ENCODE peak calls at places on chromosomes 11 and 22, in nine cellular contexts. One of them, this sample, is unnamed.

GRCh38 chr11:77561257-77561656 is 28.5 kb upstream of the AQP11 start:
- DNase-seq in mammary epithelial cell: no peak
- DNase-seq in upper lobe of right lung: no peak
- DNase-seq in endodermal cell: no peak
- DNase-seq in cardiac muscle cell: no peak
- DNase-seq in adrenal gland: no peak
- DNase-seq in transverse colon: no peak
- DNase-seq in fibroblast of lung: no peak
- DNase-seq in tibial nerve: no peak
- DNase-seq in this sample: no peak

GRCh38 chr11:110000045-110000502 is 93.1 kb upstream of the ZC3H12C start:
- DNase-seq in mammary epithelial cell: peak; percentile 73
- DNase-seq in upper lobe of right lung: no peak
- DNase-seq in endodermal cell: no peak
- DNase-seq in cardiac muscle cell: peak; percentile 14
- DNase-seq in adrenal gland: no peak
- DNase-seq in transverse colon: no peak
- DNase-seq in fibroblast of lung: peak; percentile 98
- DNase-seq in tibial nerve: no peak
- DNase-seq in this sample: no peak

GRCh38 chr22:28426346-28427132 is 253.1 kb downstream of the TTC28 start:
- DNase-seq in mammary epithelial cell: no peak
- DNase-seq in upper lobe of right lung: no peak
- DNase-seq in endodermal cell: no peak
- DNase-seq in cardiac muscle cell: no peak
- DNase-seq in adrenal gland: no peak
- DNase-seq in transverse colon: no peak
- DNase-seq in fibroblast of lung: peak; percentile 79
- DNase-seq in tibial nerve: no peak
- DNase-seq in this sample: no peak

GRCh38 chr22:25702046-25702445 is 39.9 kb upstream of the MYO18B start:
- DNase-seq in mammary epithelial cell: peak; percentile 2
- DNase-seq in upper lobe of right lung: no peak
- DNase-seq in endodermal cell: no peak
- DNase-seq in cardiac muscle cell: no peak
- DNase-seq in adrenal gland: no peak
- DNase-seq in transverse colon: no peak
- DNase-seq in fibroblast of lung: peak; percentile 19
- DNase-seq in tibial nerve: no peak
- DNase-seq in this sample: no peak

GRCh38 chr11:36569095-36569494 is 1.3 kb downstream of the RAG1 start:
- DNase-seq in mammary epithelial cell: no peak
- DNase-seq in upper lobe of right lung: no peak
- DNase-seq in endodermal cell: no peak
- DNase-seq in cardiac muscle cell: no peak
- DNase-seq in adrenal gland: no peak
- DNase-seq in transverse colon: no peak
- DNase-seq in fibroblast of lung: no peak
- DNase-seq in tibial nerve: no peak
- DNase-seq in this sample: no peak

GRCh38 chr22:30210235-30210831 is 36.2 kb downstream of the LIF start:
- DNase-seq in mammary epithelial cell: peak; percentile 98
- DNase-seq in upper lobe of right lung: peak; percentile 54
- DNase-seq in endodermal cell: peak; percentile 63
- DNase-seq in cardiac muscle cell: no peak
- DNase-seq in adrenal gland: no peak
- DNase-seq in transverse colon: no peak
- DNase-seq in fibroblast of lung: peak; percentile 90
- DNase-seq in tibial nerve: no peak
- DNase-seq in this sample: no peak

GRCh38 chr11:908273-908672 is 2.3 kb downstream of the CHID1 start:
- DNase-seq in mammary epithelial cell: peak; percentile 21
- DNase-seq in upper lobe of right lung: no peak
- DNase-seq in endodermal cell: no peak
- DNase-seq in cardiac muscle cell: no peak
- DNase-seq in adrenal gland: peak; percentile 38
- DNase-seq in transverse colon: no peak
- DNase-seq in fibroblast of lung: no peak
- DNase-seq in tibial nerve: no peak
- DNase-seq in this sample: no peak

GRCh38 chr11:75554258-75555022 is 7.6 kb upstream of the SERPINH1 start:
- DNase-seq in mammary epithelial cell: no peak
- DNase-seq in upper lobe of right lung: peak; percentile 85
- DNase-seq in endodermal cell: peak; percentile 97
- DNase-seq in cardiac muscle cell: peak; percentile 92
- DNase-seq in adrenal gland: peak; percentile 95
- DNase-seq in transverse colon: peak; percentile 82
- DNase-seq in fibroblast of lung: peak; percentile 100
- DNase-seq in tibial nerve: peak; percentile 66
- DNase-seq in this sample: peak; percentile 76

GRCh38 chr11:65891180-65892136 is 985 bp downstream of the CCDC85B start:
- DNase-seq in mammary epithelial cell: no peak
- DNase-seq in upper lobe of right lung: no peak
- DNase-seq in endodermal cell: peak; percentile 81
- DNase-seq in cardiac muscle cell: peak; percentile 40
- DNase-seq in adrenal gland: no peak
- DNase-seq in transverse colon: no peak
- DNase-seq in fibroblast of lung: no peak
- DNase-seq in tibial nerve: no peak
- DNase-seq in this sample: no peak

GRCh38 chr11:65743928-65744698 is 23.5 kb upstream of the RNASEH2C start:
- DNase-seq in mammary epithelial cell: no peak
- DNase-seq in upper lobe of right lung: no peak
- DNase-seq in endodermal cell: peak; percentile 82
- DNase-seq in cardiac muscle cell: peak; percentile 11
- DNase-seq in adrenal gland: peak; percentile 27
- DNase-seq in transverse colon: peak; percentile 62
- DNase-seq in fibroblast of lung: no peak
- DNase-seq in tibial nerve: no peak
- DNase-seq in this sample: no peak

GRCh38 chr11:43756575-43756974 is 76.0 kb downstream of the HSD17B12 start:
- DNase-seq in mammary epithelial cell: no peak
- DNase-seq in upper lobe of right lung: no peak
- DNase-seq in endodermal cell: no peak
- DNase-seq in cardiac muscle cell: no peak
- DNase-seq in adrenal gland: no peak
- DNase-seq in transverse colon: no peak
- DNase-seq in fibroblast of lung: peak; percentile 59
- DNase-seq in tibial nerve: no peak
- DNase-seq in this sample: no peak

GRCh38 chr11:112523477-112523876 is 262.8 kb upstream of the PLET1 start:
- DNase-seq in mammary epithelial cell: peak; percentile 44
- DNase-seq in upper lobe of right lung: no peak
- DNase-seq in endodermal cell: peak; percentile 58
- DNase-seq in cardiac muscle cell: peak; percentile 47
- DNase-seq in adrenal gland: peak; percentile 19
- DNase-seq in transverse colon: no peak
- DNase-seq in fibroblast of lung: no peak
- DNase-seq in tibial nerve: no peak
- DNase-seq in this sample: no peak

GRCh38 chr11:92266821-92267220 is 42.2 kb downstream of the FAT3 start:
- DNase-seq in mammary epithelial cell: no peak
- DNase-seq in upper lobe of right lung: no peak
- DNase-seq in endodermal cell: no peak
- DNase-seq in cardiac muscle cell: no peak
- DNase-seq in adrenal gland: no peak
- DNase-seq in transverse colon: no peak
- DNase-seq in fibroblast of lung: no peak
- DNase-seq in tibial nerve: no peak
- DNase-seq in this sample: peak; percentile 72

GRCh38 chr11:95703059-95703458 is 86.5 kb downstream of the FAM76B start:
- DNase-seq in mammary epithelial cell: no peak
- DNase-seq in upper lobe of right lung: no peak
- DNase-seq in endodermal cell: no peak
- DNase-seq in cardiac muscle cell: no peak
- DNase-seq in adrenal gland: no peak
- DNase-seq in transverse colon: no peak
- DNase-seq in fibroblast of lung: no peak
- DNase-seq in tibial nerve: no peak
- DNase-seq in this sample: no peak

GRCh38 chr11:65594991-65595920 is at the start of gene KCNK7:
- DNase-seq in mammary epithelial cell: no peak
- DNase-seq in upper lobe of right lung: no peak
- DNase-seq in endodermal cell: no peak
- DNase-seq in cardiac muscle cell: no peak
- DNase-seq in adrenal gland: no peak
- DNase-seq in transverse colon: peak; percentile 32
- DNase-seq in fibroblast of lung: no peak
- DNase-seq in tibial nerve: no peak
- DNase-seq in this sample: no peak

GRCh38 chr11:109697140-109697843 is 275.3 kb downstream of the C11orf87 start:
- DNase-seq in mammary epithelial cell: peak; percentile 64
- DNase-seq in upper lobe of right lung: peak; percentile 57
- DNase-seq in endodermal cell: peak; percentile 69
- DNase-seq in cardiac muscle cell: peak; percentile 68
- DNase-seq in adrenal gland: no peak
- DNase-seq in transverse colon: no peak
- DNase-seq in fibroblast of lung: peak; percentile 51
- DNase-seq in tibial nerve: no peak
- DNase-seq in this sample: no peak

GRCh38 chr11:64244966-64245365 is 1.8 kb downstream of the PPP1R14B start:
- DNase-seq in mammary epithelial cell: no peak
- DNase-seq in upper lobe of right lung: no peak
- DNase-seq in endodermal cell: no peak
- DNase-seq in cardiac muscle cell: no peak
- DNase-seq in adrenal gland: no peak
- DNase-seq in transverse colon: peak; percentile 19
- DNase-seq in fibroblast of lung: no peak
- DNase-seq in tibial nerve: no peak
- DNase-seq in this sample: no peak

GRCh38 chr11:64244107-64244506 is 2.6 kb downstream of the PPP1R14B start:
- DNase-seq in mammary epithelial cell: no peak
- DNase-seq in upper lobe of right lung: no peak
- DNase-seq in endodermal cell: no peak
- DNase-seq in cardiac muscle cell: no peak
- DNase-seq in adrenal gland: no peak
- DNase-seq in transverse colon: no peak
- DNase-seq in fibroblast of lung: no peak
- DNase-seq in tibial nerve: no peak
- DNase-seq in this sample: no peak

GRCh38 chr11:64241175-64241429 is 207 bp downstream of the FKBP2 start:
- DNase-seq in mammary epithelial cell: peak; percentile 99
- DNase-seq in upper lobe of right lung: no peak
- DNase-seq in endodermal cell: no peak
- DNase-seq in cardiac muscle cell: no peak
- DNase-seq in adrenal gland: no peak
- DNase-seq in transverse colon: no peak
- DNase-seq in fibroblast of lung: no peak
- DNase-seq in tibial nerve: no peak
- DNase-seq in this sample: no peak

GRCh38 chr11:64241430-64242153 is 697 bp downstream of the FKBP2 start:
- DNase-seq in mammary epithelial cell: peak; percentile 46
- DNase-seq in upper lobe of right lung: peak; percentile 100
- DNase-seq in endodermal cell: peak; percentile 100
- DNase-seq in cardiac muscle cell: peak; percentile 99
- DNase-seq in adrenal gland: peak; percentile 100
- DNase-seq in transverse colon: peak; percentile 100
- DNase-seq in fibroblast of lung: peak; percentile 97
- DNase-seq in tibial nerve: peak; percentile 99
- DNase-seq in this sample: peak; percentile 100

GRCh38 chr11:64242920-64243854 is 2.3 kb downstream of the FKBP2 start:
- DNase-seq in mammary epithelial cell: no peak
- DNase-seq in upper lobe of right lung: peak; percentile 63
- DNase-seq in endodermal cell: no peak
- DNase-seq in cardiac muscle cell: no peak
- DNase-seq in adrenal gland: no peak
- DNase-seq in transverse colon: no peak
- DNase-seq in fibroblast of lung: no peak
- DNase-seq in tibial nerve: no peak
- DNase-seq in this sample: no peak
- H3K4me1 ChIP-seq in mammary epithelial cell: peaks cover 51% of the 10 kb centered on the region
- H3K4me1 ChIP-seq in upper lobe of right lung: peaks cover 39% of the 10 kb centered on the region
- H3K4me1 ChIP-seq in endodermal cell: peaks cover 5% of the 10 kb centered on the region
- H3K4me1 ChIP-seq in cardiac muscle cell: peaks cover 11% of the 10 kb centered on the region
- H3K4me1 ChIP-seq in adrenal gland: peaks cover 51% of the 10 kb centered on the region
- H3K4me1 ChIP-seq in transverse colon: peaks cover 60% of the 10 kb centered on the region
- H3K4me1 ChIP-seq in fibroblast of lung: peaks cover 23% of the 10 kb centered on the region
- H3K4me1 ChIP-seq in tibial nerve: peaks cover 36% of the 10 kb centered on the region
- H3K4me1 ChIP-seq in this sample: no peaks in the 10 kb centered on the region

DNA sequence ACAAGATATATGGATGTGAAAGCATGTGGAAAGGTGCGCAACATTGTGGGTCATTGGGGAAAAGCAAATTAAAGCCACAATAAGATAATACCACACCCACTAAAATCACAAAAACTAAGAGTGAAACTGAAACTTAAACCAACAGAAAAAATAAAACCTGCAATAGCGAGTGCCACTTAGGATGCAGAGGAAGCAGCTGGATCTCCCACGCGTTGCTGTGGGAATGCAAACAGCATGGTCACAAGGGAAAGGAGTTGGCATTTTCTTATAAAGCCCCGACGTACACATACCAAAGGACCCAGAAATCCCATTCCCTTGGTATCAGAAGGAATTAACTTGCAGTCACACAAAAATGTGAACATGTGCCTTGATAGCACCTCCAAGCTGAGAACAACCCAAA is 712.0 kb downstream of the TBC1D22A start:
- DNase-seq in mammary epithelial cell: no peak
- DNase-seq in upper lobe of right lung: no peak
- DNase-seq in endodermal cell: no peak
- DNase-seq in cardiac muscle cell: no peak
- DNase-seq in adrenal gland: no peak
- DNase-seq in transverse colon: no peak
- DNase-seq in fibroblast of lung: no peak
- DNase-seq in tibial nerve: no peak
- DNase-seq in this sample: no peak
- H3K9me3 ChIP-seq in mammary epithelial cell: peaks cover 14% of the 10 kb centered on the region
- H3K9me3 ChIP-seq in upper lobe of right lung: no peaks in the 10 kb centered on the region
- H3K9me3 ChIP-seq in endodermal cell: peaks cover 64% of the 10 kb centered on the region
- H3K9me3 ChIP-seq in cardiac muscle cell: no peaks in the 10 kb centered on the region
- H3K9me3 ChIP-seq in adrenal gland: no peaks in the 10 kb centered on the region
- H3K9me3 ChIP-seq in transverse colon: no peaks in the 10 kb centered on the region
- H3K9me3 ChIP-seq in fibroblast of lung: no peaks in the 10 kb centered on the region
- H3K9me3 ChIP-seq in tibial nerve: no peaks in the 10 kb centered on the region
- H3K9me3 ChIP-seq in this sample: no peaks in the 10 kb centered on the region

GRCh38 chr11:69587454-69588081 is 53.4 kb upstream of the CCND1 start:
- DNase-seq in mammary epithelial cell: peak; percentile 86
- DNase-seq in upper lobe of right lung: no peak
- DNase-seq in endodermal cell: no peak
- DNase-seq in cardiac muscle cell: no peak
- DNase-seq in adrenal gland: no peak
- DNase-seq in transverse colon: no peak
- DNase-seq in fibroblast of lung: peak; percentile 68
- DNase-seq in tibial nerve: no peak
- DNase-seq in this sample: peak; percentile 4
- TF ChIP-seq CTCF in mammary epithelial cell: peak; percentile 28
- TF ChIP-seq CTCF in upper lobe of right lung: no peak
- TF ChIP-seq CTCF in endodermal cell: no peak
- TF ChIP-seq CTCF in cardiac muscle cell: no peak
- TF ChIP-seq CTCF in adrenal gland: no peak
- TF ChIP-seq CTCF in transverse colon: no peak
- TF ChIP-seq CTCF in fibroblast of lung: no peak
- TF ChIP-seq CTCF in tibial nerve: no peak
- TF ChIP-seq CTCF in this sample: no peak

DNA sequence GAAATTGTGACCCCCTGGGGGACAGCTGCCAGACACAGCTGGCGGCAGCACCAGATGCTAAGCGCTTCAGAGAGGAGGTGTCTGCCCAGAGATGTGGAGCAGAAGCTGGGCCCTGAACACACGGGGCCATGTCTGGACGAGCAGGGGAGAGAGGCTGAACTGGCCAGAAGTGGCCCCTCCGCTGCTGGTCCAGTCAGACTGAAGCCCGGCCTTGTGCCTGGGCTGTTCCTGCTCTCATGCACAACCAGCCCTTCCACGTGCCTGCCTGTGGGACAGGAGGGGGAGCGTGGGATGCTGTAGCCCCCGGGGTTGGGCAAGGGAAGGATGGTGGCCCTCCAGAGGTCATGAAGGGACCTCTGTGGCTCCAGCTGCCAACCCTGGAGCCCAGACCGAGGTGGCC is 1.8 kb downstream of the ADM2 start:
- DNase-seq in mammary epithelial cell: no peak
- DNase-seq in upper lobe of right lung: peak; percentile 61
- DNase-seq in endodermal cell: no peak
- DNase-seq in cardiac muscle cell: no peak
- DNase-seq in adrenal gland: no peak
- DNase-seq in transverse colon: no peak
- DNase-seq in fibroblast of lung: no peak
- DNase-seq in tibial nerve: no peak
- DNase-seq in this sample: no peak
- H3K4me1 ChIP-seq in mammary epithelial cell: no peaks in the 10 kb centered on the region
- H3K4me1 ChIP-seq in upper lobe of right lung: peaks cover 6% of the 10 kb centered on the region
- H3K4me1 ChIP-seq in endodermal cell: no peaks in the 10 kb centered on the region
- H3K4me1 ChIP-seq in cardiac muscle cell: no peaks in the 10 kb centered on the region
- H3K4me1 ChIP-seq in adrenal gland: peaks cover 14% of the 10 kb centered on the region
- H3K4me1 ChIP-seq in transverse colon: peaks cover 28% of the 10 kb centered on the region
- H3K4me1 ChIP-seq in fibroblast of lung: no peaks in the 10 kb centered on the region
- H3K4me1 ChIP-seq in tibial nerve: peaks cover 4% of the 10 kb centered on the region
- H3K4me1 ChIP-seq in this sample: no peaks in the 10 kb centered on the region

This sample was measured in right lobe of liver.